ENCODE peak calls at places on chromosome 20, in six cellular contexts. P is IMR-90, Y is neuronal stem cell, J is mesenchymal stem cell, A is H9, U is H1. T is an unnamed sample.

GRCh38 chr20:52251137-52251700 is 59.6 kb upstream of the ZFP64 start:
- DNase-seq in P (no peak), Y (no peak), J (no peak), A (no peak), U (no peak), T (no peak)

GRCh38 chr20:58645277-58645968 is 5.7 kb upstream of the STX16 start:
- DNase-seq in P (peak), Y (no peak), J (no peak), A (peak), U (peak), T (no peak)

GRCh38 chr20:32456869-32457421 is 98.8 kb downstream of the ASXL1 start:
- DNase-seq in P (peak), Y (peak), J (peak), A (peak), U (peak), T (no peak)

GRCh38 chr20:58692579-58693225 is at the start of gene NPEPL1:
- DNase-seq in P (peak), Y (peak), J (peak), A (no peak), U (peak), T (peak)

GRCh38 chr20:47421076-47421475 is 64.6 kb upstream of the ZMYND8 start:
- DNase-seq in P (no peak), Y (no peak), J (no peak), A (no peak), U (no peak), T (no peak)

GRCh38 chr20:45827030-45827652 is at the start of gene TNNC2:
- DNase-seq in P (no peak), Y (no peak), J (no peak), A (no peak), U (no peak), T (no peak)

GRCh38 chr20:53929974-53930650 is 140.3 kb downstream of the BCAS1 start:
- DNase-seq in P (no peak), Y (no peak), J (no peak), A (no peak), U (no peak), T (no peak)

GRCh38 chr20:53883098-53883762 is 187.2 kb downstream of the BCAS1 start:
- DNase-seq in P (peak), Y (no peak), J (peak), A (no peak), U (no peak), T (no peak)

GRCh38 chr20:33947709-33948295 is 45.9 kb upstream of the RALY start:
- DNase-seq in P (peak), Y (peak), J (peak), A (peak), U (peak), T (peak)

GRCh38 chr20:35013421-35014411 is 58.0 kb downstream of the MYH7B start:
- DNase-seq in P (no peak), Y (no peak), J (no peak), A (peak), U (no peak), T (no peak)

GRCh38 chr20:57813870-57814269 is 104.1 kb upstream of the PMEPA1 start:
- DNase-seq in P (no peak), Y (no peak), J (no peak), A (no peak), U (no peak), T (no peak)

GRCh38 chr20:61931476-61932198 is 134.0 kb downstream of the TAF4 start:
- DNase-seq in P (no peak), Y (no peak), J (no peak), A (no peak), U (peak), T (no peak)

GRCh38 chr20:63520594-63520938 is at the start of gene PPDPF:
- DNase-seq in P (peak), Y (no peak), J (peak), A (no peak), U (peak), T (peak)

GRCh38 chr20:52404676-52405075 is 213.1 kb upstream of the ZFP64 start:
- DNase-seq in P (no peak), Y (no peak), J (no peak), A (no peak), U (no peak), T (no peak)

GRCh38 chr20:38034961-38035360 is 1.4 kb downstream of the RPRD1B start:
- DNase-seq in P (no peak), Y (no peak), J (no peak), A (no peak), U (no peak), T (no peak)

GRCh38 chr20:52972965-52973819 is 1.0 kb downstream of the TSHZ2 start:
- DNase-seq in P (no peak), Y (no peak), J (peak), A (peak), U (peak), T (no peak)

GRCh38 chr20:42556575-42556974 is 633.1 kb downstream of the PTPRT start:
- DNase-seq in P (no peak), Y (no peak), J (no peak), A (no peak), U (no peak), T (no peak)

GRCh38 chr20:23629017-23629541 is 8.7 kb downstream of the CST3 start:
- DNase-seq in P (peak), Y (no peak), J (peak), A (no peak), U (no peak), T (peak)

GRCh38 chr20:49167811-49168507 is 20.2 kb downstream of the STAU1 start:
- DNase-seq in P (peak), Y (no peak), J (peak), A (no peak), U (no peak), T (no peak)

GRCh38 chr20:33521461-33521860 is 31.6 kb downstream of the CBFA2T2 start:
- DNase-seq in P (no peak), Y (no peak), J (no peak), A (no peak), U (no peak), T (no peak)

GRCh38 chr20:25606094-25606640 is 17.6 kb downstream of the NANP start:
- DNase-seq in P (no peak), Y (no peak), J (no peak), A (no peak), U (no peak), T (no peak)
- H3K14ac ChIP-seq in P (no peak), Y (no peak), J (no peak), A (no peak), U (no peak), T (no peak)

DNA sequence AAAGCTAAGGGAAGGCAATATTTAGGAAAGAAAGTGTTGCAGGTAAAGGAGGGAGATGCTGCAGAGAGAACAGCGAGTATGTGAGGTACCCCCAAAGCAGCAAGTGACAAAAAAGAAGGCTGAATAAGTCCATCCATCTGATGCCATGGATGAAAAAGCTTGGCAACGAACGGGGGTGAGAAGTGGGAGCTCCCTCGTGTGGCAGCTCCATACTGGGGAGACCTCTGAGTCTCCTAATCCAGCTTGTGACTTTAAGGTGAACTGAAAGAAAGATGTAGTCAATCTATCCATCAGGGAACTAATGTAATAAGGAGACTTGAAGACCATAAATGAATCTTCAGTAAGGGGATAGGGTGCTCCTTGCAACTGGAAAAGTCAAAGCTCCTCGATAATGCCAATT is 156.6 kb downstream of the OTOR start:
- DNase-seq in P (no peak), Y (no peak), J (no peak), A (no peak), U (no peak), T (no peak)
- H3K27ac ChIP-seq in P (no peak), Y (no peak), J (no peak), A (no peak), U (no peak), T (no peak)

DNA sequence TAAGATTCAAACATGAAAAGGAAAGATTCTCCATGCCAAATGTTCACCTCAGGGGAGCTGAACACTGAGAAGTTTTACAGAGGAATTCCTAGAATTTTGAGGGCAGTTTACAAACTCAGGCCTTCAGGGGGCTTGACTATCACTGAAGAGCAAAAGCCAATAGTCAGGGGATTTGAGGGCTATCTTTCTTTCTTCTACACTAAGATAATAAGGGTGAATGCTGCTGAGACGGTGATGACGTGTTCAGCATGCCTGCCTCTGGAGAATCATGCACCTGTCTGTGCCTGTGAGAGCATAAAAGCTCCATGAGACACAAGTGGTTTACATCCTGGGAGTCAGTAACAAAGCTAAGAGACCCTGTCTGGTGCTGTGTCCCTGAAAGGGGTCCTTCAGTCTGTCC is 1085.6 kb downstream of the KIF16B start:
- DNase-seq in P (no peak), Y (no peak), J (no peak), A (no peak), U (no peak), T (peak)
- H2BK5ac ChIP-seq in P (no peak), Y (no peak), J (no peak), A (no peak), U (no peak), T (no peak)

GRCh38 chr20:22088882-22089281 is 383.4 kb downstream of the PAX1 start:
- DNase-seq in P (no peak), Y (no peak), J (no peak), A (no peak), U (no peak), T (no peak)

GRCh38 chr20:22098451-22098850 is 393.0 kb downstream of the PAX1 start:
- DNase-seq in P (no peak), Y (no peak), J (no peak), A (no peak), U (no peak), T (no peak)

GRCh38 chr20:22093122-22093521 is 387.7 kb downstream of the PAX1 start:
- DNase-seq in P (no peak), Y (no peak), J (no peak), A (no peak), U (no peak), T (no peak)
- H3K14ac ChIP-seq in P (no peak), Y (no peak), J (no peak), A (no peak), U (no peak), T (no peak)

GRCh38 chr20:51022227-51022802 is 592 bp downstream of the KCNG1 start:
- DNase-seq in P (no peak), Y (no peak), J (no peak), A (no peak), U (no peak), T (no peak)

GRCh38 chr20:51024761-51025160 is 1.9 kb upstream of the KCNG1 start:
- DNase-seq in P (no peak), Y (no peak), J (no peak), A (no peak), U (no peak), T (no peak)

GRCh38 chr20:51023617-51024155 is 779 bp upstream of the KCNG1 start:
- DNase-seq in P (no peak), Y (no peak), J (no peak), A (no peak), U (peak), T (no peak)

GRCh38 chr20:51021067-51022025 is 1.6 kb downstream of the KCNG1 start:
- DNase-seq in P (peak), Y (no peak), J (no peak), A (no peak), U (peak), T (no peak)

GRCh38 chr20:51022803-51023616 is at the start of gene KCNG1:
- DNase-seq in P (peak), Y (peak), J (peak), A (peak), U (peak), T (peak)
- H3K27ac ChIP-seq in P (peak), Y (no peak), J (no peak), A (no peak), U (no peak), T (no peak)

GRCh38 chr20:36606171-36607116 is 865 bp downstream of the RAB5IF start:
- DNase-seq in P (peak), Y (no peak), J (peak), A (no peak), U (no peak), T (peak)
- H2BK5ac ChIP-seq in P (no peak), Y (no peak), J (no peak), A (no peak), U (peak), T (peak)

DNA sequence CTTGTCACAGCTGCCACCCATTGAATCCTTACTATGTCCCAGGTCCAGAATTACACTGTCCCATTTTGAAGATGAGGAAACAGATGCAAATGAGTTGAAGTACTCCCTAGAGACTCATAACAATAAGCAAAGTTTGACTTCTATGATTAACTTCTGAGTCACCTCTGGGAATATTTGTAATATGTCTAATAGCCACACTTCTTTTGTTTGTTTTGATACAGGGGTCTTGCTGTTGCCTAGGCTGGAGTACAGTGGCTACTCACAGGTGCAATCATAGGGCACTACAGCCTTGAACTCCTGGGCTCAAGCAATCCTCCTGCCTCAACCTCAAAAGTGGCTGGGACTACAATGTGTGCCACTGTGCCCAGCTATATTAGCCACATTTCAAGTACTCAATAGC is 11.4 kb upstream of the SOX12 start:
- DNase-seq in P (peak), Y (no peak), J (peak), A (no peak), U (no peak), T (no peak)
- H3K14ac ChIP-seq in P (no peak), Y (no peak), J (no peak), A (no peak), U (no peak), T (no peak)

DNA sequence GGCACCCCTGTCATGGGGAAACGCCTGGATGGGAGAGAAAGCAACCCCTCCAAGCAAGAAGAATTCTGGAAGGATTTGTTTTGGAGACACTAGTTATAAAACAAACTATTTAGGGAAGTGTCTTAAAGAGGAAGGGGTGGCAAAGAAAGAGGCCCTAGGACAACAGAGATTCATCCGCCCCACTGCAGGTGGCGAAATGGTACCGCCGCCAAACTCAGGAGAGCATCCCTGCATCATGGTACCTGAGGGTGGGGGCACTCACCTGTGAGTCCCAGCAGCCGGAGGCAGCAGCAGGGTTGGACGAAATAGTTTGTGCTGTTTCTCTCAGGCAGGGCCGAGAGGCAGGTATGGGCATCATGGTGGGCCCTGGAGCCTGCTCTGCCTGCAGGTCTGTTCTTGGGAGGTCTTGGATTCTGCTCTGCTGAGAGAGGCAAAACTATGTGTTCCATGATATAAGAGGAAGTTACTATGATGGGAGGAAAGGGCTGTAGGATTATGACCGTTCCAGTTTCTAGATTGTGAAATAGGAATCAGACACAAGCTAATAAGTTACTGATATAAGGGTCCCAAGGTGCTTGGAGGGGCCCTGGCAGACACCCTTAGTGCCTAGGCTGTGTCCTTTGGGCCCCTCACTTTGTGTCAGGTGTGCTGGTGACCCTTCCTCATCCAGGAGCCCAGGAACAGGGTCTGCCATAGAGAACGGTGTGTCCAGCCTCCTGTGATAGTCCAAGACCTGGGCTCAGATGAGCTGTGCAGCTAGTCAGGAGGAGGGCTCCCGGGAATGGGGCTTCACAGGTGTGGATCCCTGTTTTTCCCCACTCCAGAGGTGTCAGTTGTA is 20.4 kb downstream of the SIRPD start:
- DNase-seq in P (no peak), Y (no peak), J (no peak), A (no peak), U (no peak), T (no peak)
- H3K27ac ChIP-seq in P (no peak), Y (no peak), J (no peak), A (no peak), U (no peak), T (no peak)